ENCODE peak calls at places on chromosomes 16 and 17, in five cellular contexts. One of them, this sample, is unnamed.

GRCh38 chr16:78641463-78641862 is 542.0 kb downstream of the WWOX start:
- DNase-seq in mucosa of descending colon: no peak
- DNase-seq in K562: no peak
- DNase-seq in right lobe of liver: no peak
- DNase-seq in thoracic aorta: no peak
- DNase-seq in this sample: no peak

GRCh38 chr17:60827920-60828319 is 150.3 kb downstream of the BCAS3 start:
- DNase-seq in mucosa of descending colon: no peak
- DNase-seq in K562: no peak
- DNase-seq in right lobe of liver: no peak
- DNase-seq in thoracic aorta: no peak
- DNase-seq in this sample: no peak

GRCh38 chr17:33115957-33116680 is 124.5 kb downstream of the SPACA3 start:
- DNase-seq in mucosa of descending colon: no peak
- DNase-seq in K562: no peak
- DNase-seq in right lobe of liver: no peak
- DNase-seq in thoracic aorta: no peak
- DNase-seq in this sample: no peak

GRCh38 chr16:88424536-88425230 is 28.4 kb upstream of the ZFPM1 start:
- DNase-seq in mucosa of descending colon: no peak
- DNase-seq in K562: no peak
- DNase-seq in right lobe of liver: no peak
- DNase-seq in thoracic aorta: no peak
- DNase-seq in this sample: no peak

GRCh38 chr17:33294994-33295393 is 1.9 kb upstream of the ASIC2 start:
- DNase-seq in mucosa of descending colon: no peak
- DNase-seq in K562: no peak
- DNase-seq in right lobe of liver: no peak
- DNase-seq in thoracic aorta: no peak
- DNase-seq in this sample: no peak

GRCh38 chr17:78674595-78675315 is 97.6 kb upstream of the DNAH17 start:
- DNase-seq in mucosa of descending colon: no peak
- DNase-seq in K562: peak; percentile 42
- DNase-seq in right lobe of liver: no peak
- DNase-seq in thoracic aorta: no peak
- DNase-seq in this sample: no peak

GRCh38 chr16:50763211-50763610 is 21.3 kb downstream of the CYLD start:
- DNase-seq in mucosa of descending colon: no peak
- DNase-seq in K562: no peak
- DNase-seq in right lobe of liver: no peak
- DNase-seq in thoracic aorta: no peak
- DNase-seq in this sample: no peak

GRCh38 chr16:84950906-84951305 is 60.4 kb downstream of the ZDHHC7 start:
- DNase-seq in mucosa of descending colon: no peak
- DNase-seq in K562: peak; percentile 65
- DNase-seq in right lobe of liver: no peak
- DNase-seq in thoracic aorta: no peak
- DNase-seq in this sample: no peak

GRCh38 chr16:68083861-68084503 is 1.2 kb upstream of the NFATC3 start:
- DNase-seq in mucosa of descending colon: no peak
- DNase-seq in K562: no peak
- DNase-seq in right lobe of liver: peak; percentile 72
- DNase-seq in thoracic aorta: no peak
- DNase-seq in this sample: no peak

GRCh38 chr17:78494189-78494960 is 82.8 kb downstream of the DNAH17 start:
- DNase-seq in mucosa of descending colon: peak; percentile 34
- DNase-seq in K562: no peak
- DNase-seq in right lobe of liver: no peak
- DNase-seq in thoracic aorta: no peak
- DNase-seq in this sample: no peak

GRCh38 chr16:69820926-69821541 is 58.9 kb downstream of the WWP2 start:
- DNase-seq in mucosa of descending colon: no peak
- DNase-seq in K562: no peak
- DNase-seq in right lobe of liver: no peak
- DNase-seq in thoracic aorta: no peak
- DNase-seq in this sample: no peak

GRCh38 chr16:75238132-75238852 is 13.1 kb downstream of the BCAR1 start:
- DNase-seq in mucosa of descending colon: peak; percentile 64
- DNase-seq in K562: no peak
- DNase-seq in right lobe of liver: no peak
- DNase-seq in thoracic aorta: peak; percentile 62
- DNase-seq in this sample: peak; percentile 93

GRCh38 chr16:69834817-69835477 is 72.8 kb downstream of the WWP2 start:
- DNase-seq in mucosa of descending colon: no peak
- DNase-seq in K562: no peak
- DNase-seq in right lobe of liver: no peak
- DNase-seq in thoracic aorta: no peak
- DNase-seq in this sample: no peak

GRCh38 chr16:85924675-85925074 is 25.7 kb downstream of the IRF8 start:
- DNase-seq in mucosa of descending colon: no peak
- DNase-seq in K562: no peak
- DNase-seq in right lobe of liver: peak; percentile 9
- DNase-seq in thoracic aorta: no peak
- DNase-seq in this sample: no peak

GRCh38 chr16:70473446-70474319 is 19.3 kb downstream of the FCSK start:
- DNase-seq in mucosa of descending colon: peak; percentile 40
- DNase-seq in K562: no peak
- DNase-seq in right lobe of liver: no peak
- DNase-seq in thoracic aorta: no peak
- DNase-seq in this sample: no peak

GRCh38 chr17:62664336-62665120 is 37.1 kb downstream of the MRC2 start:
- DNase-seq in mucosa of descending colon: no peak
- DNase-seq in K562: no peak
- DNase-seq in right lobe of liver: peak; percentile 53
- DNase-seq in thoracic aorta: no peak
- DNase-seq in this sample: no peak

GRCh38 chr16:8958344-8958808 is 5.3 kb downstream of the USP7 start:
- DNase-seq in mucosa of descending colon: peak; percentile 66
- DNase-seq in K562: no peak
- DNase-seq in right lobe of liver: no peak
- DNase-seq in thoracic aorta: peak; percentile 18
- DNase-seq in this sample: peak; percentile 42

GRCh38 chr16:22973451-22973991 is 159.6 kb downstream of the HS3ST2 start:
- DNase-seq in mucosa of descending colon: no peak
- DNase-seq in K562: no peak
- DNase-seq in right lobe of liver: no peak
- DNase-seq in thoracic aorta: no peak
- DNase-seq in this sample: no peak

GRCh38 chr17:74981979-74982662 is 5.3 kb upstream of the CDR2L start:
- DNase-seq in mucosa of descending colon: peak; percentile 84
- DNase-seq in K562: peak; percentile 88
- DNase-seq in right lobe of liver: no peak
- DNase-seq in thoracic aorta: peak; percentile 28
- DNase-seq in this sample: peak; percentile 28

GRCh38 chr17:57927048-57927723 is 28.0 kb downstream of the CUEDC1 start:
- DNase-seq in mucosa of descending colon: no peak
- DNase-seq in K562: no peak
- DNase-seq in right lobe of liver: no peak
- DNase-seq in thoracic aorta: no peak
- DNase-seq in this sample: peak; percentile 85

GRCh38 chr17:13788385-13788784 is 186.7 kb upstream of the HS3ST3A1 start:
- DNase-seq in mucosa of descending colon: no peak
- DNase-seq in K562: no peak
- DNase-seq in right lobe of liver: no peak
- DNase-seq in thoracic aorta: no peak
- DNase-seq in this sample: no peak

GRCh38 chr17:62562656-62563055 is 64.8 kb upstream of the MRC2 start:
- DNase-seq in mucosa of descending colon: no peak
- DNase-seq in K562: no peak
- DNase-seq in right lobe of liver: no peak
- DNase-seq in thoracic aorta: no peak
- DNase-seq in this sample: peak; percentile 75

GRCh38 chr16:29994613-29995329 is 646 bp downstream of the HIRIP3 start:
- DNase-seq in mucosa of descending colon: no peak
- DNase-seq in K562: peak; percentile 90
- DNase-seq in right lobe of liver: peak; percentile 82
- DNase-seq in thoracic aorta: no peak
- DNase-seq in this sample: peak; percentile 32

GRCh38 chr16:19522369-19523159 is 666 bp upstream of the GDE1 start:
- DNase-seq in mucosa of descending colon: no peak
- DNase-seq in K562: no peak
- DNase-seq in right lobe of liver: no peak
- DNase-seq in thoracic aorta: no peak
- DNase-seq in this sample: no peak

GRCh38 chr16:1338119-1338730 is 4.8 kb downstream of the BAIAP3 start:
- DNase-seq in mucosa of descending colon: no peak
- DNase-seq in K562: peak; percentile 50
- DNase-seq in right lobe of liver: no peak
- DNase-seq in thoracic aorta: no peak
- DNase-seq in this sample: no peak

GRCh38 chr16:71526111-71526998 is at the start of gene CHST4:
- DNase-seq in mucosa of descending colon: no peak
- DNase-seq in K562: no peak
- DNase-seq in right lobe of liver: no peak
- DNase-seq in thoracic aorta: no peak
- DNase-seq in this sample: peak; percentile 71

GRCh38 chr17:64091116-64091515 is 38.8 kb downstream of the ERN1 start:
- DNase-seq in mucosa of descending colon: no peak
- DNase-seq in K562: no peak
- DNase-seq in right lobe of liver: no peak
- DNase-seq in thoracic aorta: no peak
- DNase-seq in this sample: no peak

GRCh38 chr17:50208611-50209061 is 7.2 kb upstream of the COL1A1 start:
- DNase-seq in mucosa of descending colon: no peak
- DNase-seq in K562: peak; percentile 91
- DNase-seq in right lobe of liver: no peak
- DNase-seq in thoracic aorta: no peak
- DNase-seq in this sample: no peak

GRCh38 chr16:19294156-19294649 is 8.7 kb downstream of the CLEC19A start:
- DNase-seq in mucosa of descending colon: no peak
- DNase-seq in K562: no peak
- DNase-seq in right lobe of liver: peak; percentile 66
- DNase-seq in thoracic aorta: no peak
- DNase-seq in this sample: no peak

GRCh38 chr17:70242781-70243437 is 73.6 kb downstream of the KCNJ2 start:
- DNase-seq in mucosa of descending colon: no peak
- DNase-seq in K562: no peak
- DNase-seq in right lobe of liver: no peak
- DNase-seq in thoracic aorta: no peak
- DNase-seq in this sample: peak; percentile 61

GRCh38 chr16:51951668-51952298 is 595.2 kb downstream of the TOX3 start:
- DNase-seq in mucosa of descending colon: no peak
- DNase-seq in K562: no peak
- DNase-seq in right lobe of liver: no peak
- DNase-seq in thoracic aorta: no peak
- DNase-seq in this sample: no peak

GRCh38 chr16:11735801-11736200 is 6.9 kb downstream of the TXNDC11 start:
- DNase-seq in mucosa of descending colon: no peak
- DNase-seq in K562: no peak
- DNase-seq in right lobe of liver: no peak
- DNase-seq in thoracic aorta: no peak
- DNase-seq in this sample: no peak
- H3K4me3 ChIP-seq in mucosa of descending colon: no peak overlapping the region
- H3K4me3 ChIP-seq in K562: no peak overlapping the region
- H3K4me3 ChIP-seq in right lobe of liver: no peak overlapping the region
- H3K4me3 ChIP-seq in thoracic aorta: no peak overlapping the region
- H3K4me3 ChIP-seq in this sample: no peak overlapping the region

DNA sequence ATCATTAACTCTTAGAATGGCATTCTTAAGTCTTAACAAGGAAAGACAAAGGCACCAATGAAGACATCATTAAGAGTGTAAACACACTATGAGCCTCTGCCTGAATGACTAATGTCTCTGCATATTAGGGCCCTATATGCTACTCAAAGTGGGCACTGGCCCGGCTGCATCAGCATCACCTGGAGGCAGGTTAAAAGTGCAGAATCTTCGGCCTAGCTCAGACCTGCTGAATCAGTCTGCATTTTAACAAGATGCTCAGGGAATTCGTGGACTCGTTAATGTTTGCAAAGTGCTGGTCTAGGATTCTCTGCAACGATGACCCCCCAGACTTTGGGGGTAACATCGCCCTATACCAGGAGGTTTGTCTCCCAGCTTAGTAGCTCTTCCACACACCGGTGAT is 6.7 kb downstream of the MPP3 start:
- DNase-seq in mucosa of descending colon: no peak
- DNase-seq in K562: no peak
- DNase-seq in right lobe of liver: no peak
- DNase-seq in thoracic aorta: no peak
- DNase-seq in this sample: no peak
- TF ChIP-seq CTCF in mucosa of descending colon: no peak
- TF ChIP-seq CTCF in K562: no peak
- TF ChIP-seq CTCF in right lobe of liver: no peak
- TF ChIP-seq CTCF in thoracic aorta: no peak
- TF ChIP-seq CTCF in this sample: no peak

GRCh38 chr17:76142044-76143041 is 1.3 kb upstream of the FOXJ1 start:
- DNase-seq in mucosa of descending colon: no peak
- DNase-seq in K562: no peak
- DNase-seq in right lobe of liver: no peak
- DNase-seq in thoracic aorta: no peak
- DNase-seq in this sample: no peak

GRCh38 chr17:76141212-76142043 is at the start of gene FOXJ1:
- DNase-seq in mucosa of descending colon: peak; percentile 93
- DNase-seq in K562: peak; percentile 99
- DNase-seq in right lobe of liver: peak; percentile 91
- DNase-seq in thoracic aorta: peak; percentile 59
- DNase-seq in this sample: peak; percentile 80

GRCh38 chr17:76139801-76140660 is 1.0 kb downstream of the FOXJ1 start:
- DNase-seq in mucosa of descending colon: no peak
- DNase-seq in K562: peak; percentile 64
- DNase-seq in right lobe of liver: no peak
- DNase-seq in thoracic aorta: no peak
- DNase-seq in this sample: no peak

GRCh38 chr17:76139261-76139752 is 1.7 kb downstream of the FOXJ1 start:
- DNase-seq in mucosa of descending colon: no peak
- DNase-seq in K562: no peak
- DNase-seq in right lobe of liver: no peak
- DNase-seq in thoracic aorta: no peak
- DNase-seq in this sample: no peak

GRCh38 chr17:76140661-76141211 is 309 bp downstream of the FOXJ1 start:
- DNase-seq in mucosa of descending colon: no peak
- DNase-seq in K562: no peak
- DNase-seq in right lobe of liver: no peak
- DNase-seq in thoracic aorta: no peak
- DNase-seq in this sample: no peak
- H3K4me3 ChIP-seq in mucosa of descending colon: no peak overlapping the region
- H3K4me3 ChIP-seq in K562: no peak overlapping the region
- H3K4me3 ChIP-seq in right lobe of liver: peak overlapping the region; percentile 40
- H3K4me3 ChIP-seq in thoracic aorta: peak overlapping the region; percentile 77
- H3K4me3 ChIP-seq in this sample: no peak overlapping the region

GRCh38 chr16:48913384-48913783 is 303.4 kb upstream of the N4BP1 start:
- DNase-seq in mucosa of descending colon: no peak
- DNase-seq in K562: no peak
- DNase-seq in right lobe of liver: no peak
- DNase-seq in thoracic aorta: no peak
- DNase-seq in this sample: no peak

GRCh38 chr16:48912360-48912759 is 302.4 kb upstream of the N4BP1 start:
- DNase-seq in mucosa of descending colon: no peak
- DNase-seq in K562: no peak
- DNase-seq in right lobe of liver: no peak
- DNase-seq in thoracic aorta: no peak
- DNase-seq in this sample: no peak

GRCh38 chr16:48910214-48910613 is 300.2 kb upstream of the N4BP1 start:
- DNase-seq in mucosa of descending colon: no peak
- DNase-seq in K562: no peak
- DNase-seq in right lobe of liver: no peak
- DNase-seq in thoracic aorta: no peak
- DNase-seq in this sample: no peak

GRCh38 chr16:48914070-48914469 is 304.1 kb upstream of the N4BP1 start:
- DNase-seq in mucosa of descending colon: no peak
- DNase-seq in K562: no peak
- DNase-seq in right lobe of liver: no peak
- DNase-seq in thoracic aorta: no peak
- DNase-seq in this sample: no peak

GRCh38 chr16:48911700-48912099 is 301.7 kb upstream of the N4BP1 start:
- DNase-seq in mucosa of descending colon: no peak
- DNase-seq in K562: no peak
- DNase-seq in right lobe of liver: no peak
- DNase-seq in thoracic aorta: no peak
- DNase-seq in this sample: no peak
- TF ChIP-seq CTCF in mucosa of descending colon: no peak
- TF ChIP-seq CTCF in K562: peak; percentile 22
- TF ChIP-seq CTCF in right lobe of liver: no peak
- TF ChIP-seq CTCF in thoracic aorta: no peak
- TF ChIP-seq CTCF in this sample: no peak

This sample was measured in astrocyte of the spinal cord.